ENCODE peak calls at places on chromosome X, in nine cellular contexts. A is Right ventricle myocardium inferior; K is stimulated activated naive B cell treated with anti-CD40 and anti-IgM and Interleukin-4, amounts not matched to agents 10 μg/mL and 1 μg/mL and 100 μg/mL, for 72 hours; C is stimulated activated CD8-positive, alpha-beta memory T cell treated with anti-CD3 and anti-CD28 coated beads, Interleukin-15, amount 100 ng/mL, for 48 hours; W is right lobe of liver; E is endothelial cell of umbilical vein; X is activated T-cell treated with anti-CD3 and anti-CD28 coated beads for 1 hour; U is GM12865; F is frontal cortex. H is an unnamed sample.

GRCh38 chrX:69155786-69156520 is 9.3 kb downstream of the PJA1 start:
- DNase-seq in K (no peak), C (no peak), E (no peak), X (no peak), W (no peak), U (no peak), F (no peak), A (no peak), H (no peak)

GRCh38 chrX:74421181-74422028 is at the start of gene SLC16A2:
- DNase-seq in A (peak), C (peak), F (peak), W (peak), U (peak), X (peak), K (no peak), E (peak), H (no peak)

GRCh38 chrX:132592880-132593279 is 104.0 kb upstream of the MBNL3 start:
- DNase-seq in F (no peak), W (peak), K (no peak), U (peak), E (peak), X (no peak), C (no peak), A (no peak), H (peak)

GRCh38 chrX:71183341-71183740 is 38.7 kb downstream of the NLGN3 start:
- DNase-seq in X (no peak), E (no peak), A (no peak), C (no peak), F (no peak), W (no peak), K (no peak), U (no peak), H (no peak)

GRCh38 chrX:103310592-103311400 is at the start of gene BEX2:
- DNase-seq in X (peak), A (peak), F (peak), E (peak), U (peak), K (peak), C (peak), W (peak), H (peak)

GRCh38 chrX:101415180-101416130 is 7.4 kb downstream of the HNRNPH2 start:
- DNase-seq in E (peak), F (peak), W (no peak), A (no peak), X (no peak), K (peak), U (peak), C (no peak), H (no peak)

GRCh38 chrX:18753603-18754002 is 46.2 kb downstream of the PPEF1 start:
- DNase-seq in A (no peak), X (no peak), E (no peak), F (no peak), K (no peak), W (no peak), C (no peak), U (peak), H (no peak)

GRCh38 chrX:54166915-54167314 is 16.1 kb downstream of the FAM120C start:
- DNase-seq in K (no peak), E (no peak), X (no peak), A (no peak), U (no peak), C (no peak), F (no peak), W (no peak), H (no peak)

GRCh38 chrX:23784487-23785301 is 1.7 kb downstream of the SAT1 start:
- DNase-seq in E (peak), F (no peak), W (no peak), U (peak), C (no peak), X (no peak), K (no peak), A (no peak), H (no peak)

H was measured in GM19239.